ENCODE peak calls at places on chromosomes 13 and 19, in six cellular contexts. U is GDM1, K is endodermal cell, L is HAP-1, C is left ventricle myocardium inferior, P is HS-27A. F is an unnamed sample.

GRCh38 chr13:97359181-97360057 is 74.5 kb upstream of the RAP2A start:
- DNase-seq in L (peak), C (no peak), P (peak), U (peak), K (peak), F (peak)

GRCh38 chr13:110127986-110128511 is 178.9 kb downstream of the COL4A1 start:
- DNase-seq in P (no peak), U (no peak), K (no peak), L (no peak), C (no peak), F (no peak)

GRCh38 chr13:35866801-35867200 is 264.4 kb downstream of the DCLK1 start:
- DNase-seq in L (no peak), C (peak), P (no peak), K (peak), U (no peak), F (no peak)

GRCh38 chr13:113672002-113672651 is 5.1 kb downstream of the GRK1 start:
- DNase-seq in U (no peak), K (peak), C (peak), L (no peak), P (no peak), F (no peak)

GRCh38 chr13:113803409-113804016 is 44.5 kb downstream of the TMEM255B start:
- DNase-seq in P (no peak), C (no peak), L (no peak), U (no peak), K (no peak), F (no peak)

GRCh38 chr13:40732658-40733057 is 38.3 kb downstream of the MRPS31 start:
- DNase-seq in P (no peak), L (no peak), C (no peak), K (no peak), U (no peak), F (no peak)

GRCh38 chr19:30064776-30065494 is 122.9 kb downstream of the URI1 start:
- DNase-seq in P (no peak), U (no peak), C (no peak), L (no peak), K (peak), F (no peak)

GRCh38 chr19:55591555-55591954 is 7.8 kb downstream of the FIZ1 start:
- DNase-seq in U (no peak), L (peak), C (no peak), K (peak), P (no peak), F (no peak)

GRCh38 chr19:39325778-39326680 is 5.4 kb upstream of the LRFN1 start:
- DNase-seq in C (no peak), K (peak), L (peak), P (no peak), U (peak), F (no peak)

GRCh38 chr19:27735314-27735713 is 1477.6 kb downstream of the UQCRFS1 start:
- DNase-seq in U (no peak), L (no peak), K (peak), C (no peak), P (no peak), F (no peak)

GRCh38 chr13:21015284-21015683 is 46.1 kb downstream of the LATS2 start:
- DNase-seq in L (no peak), K (no peak), C (no peak), P (no peak), U (no peak), F (no peak)

GRCh38 chr19:8367327-8368001 is 3.5 kb downstream of the ANGPTL4 start:
- DNase-seq in K (peak), C (peak), U (no peak), L (peak), P (peak), F (no peak)

GRCh38 chr19:53624776-53625540 is 6.8 kb upstream of the DPRX start:
- DNase-seq in L (no peak), K (no peak), C (no peak), P (no peak), U (no peak), F (no peak)